ENCODE peak calls at places on chromosomes 5 and 9, in five cellular contexts. One of them, this sample, is unnamed. For H3K27me3, the result is how much of the 10 kb centered on the place peaks cover.

GRCh38 chr5:20500501-20500900 is 512.5 kb upstream of the CDH18 start:
- DNase-seq in lower lobe of right lung: no peak
- DNase-seq in lung: no peak
- DNase-seq in GM23248: no peak
- DNase-seq in left lung: no peak
- DNase-seq in this sample: no peak

GRCh38 chr9:98024702-98025101 is 31.8 kb upstream of the NANS start:
- DNase-seq in lower lobe of right lung: no peak
- DNase-seq in lung: no peak
- DNase-seq in GM23248: no peak
- DNase-seq in left lung: no peak
- DNase-seq in this sample: no peak

GRCh38 chr5:139660916-139661814 is 13.0 kb downstream of the CXXC5 start:
- DNase-seq in lower lobe of right lung: peak
- DNase-seq in lung: peak
- DNase-seq in GM23248: peak
- DNase-seq in left lung: peak
- DNase-seq in this sample: peak

GRCh38 chr9:38687389-38687842 is 32.5 kb downstream of the FAM240B start:
- DNase-seq in lower lobe of right lung: peak
- DNase-seq in lung: peak
- DNase-seq in GM23248: no peak
- DNase-seq in left lung: peak
- DNase-seq in this sample: peak

GRCh38 chr5:14296533-14297331 is 153.6 kb downstream of the TRIO start:
- DNase-seq in lower lobe of right lung: no peak
- DNase-seq in lung: no peak
- DNase-seq in GM23248: peak
- DNase-seq in left lung: no peak
- DNase-seq in this sample: no peak

GRCh38 chr9:125805057-125805456 is 57.9 kb downstream of the PBX3 start:
- DNase-seq in lower lobe of right lung: no peak
- DNase-seq in lung: no peak
- DNase-seq in GM23248: peak
- DNase-seq in left lung: no peak
- DNase-seq in this sample: no peak

GRCh38 chr9:127096208-127096607 is 26.2 kb downstream of the ANGPTL2 start:
- DNase-seq in lower lobe of right lung: no peak
- DNase-seq in lung: no peak
- DNase-seq in GM23248: no peak
- DNase-seq in left lung: no peak
- DNase-seq in this sample: no peak

GRCh38 chr5:89457411-89458329 is 574.7 kb upstream of the MEF2C start:
- DNase-seq in lower lobe of right lung: no peak
- DNase-seq in lung: no peak
- DNase-seq in GM23248: peak
- DNase-seq in left lung: no peak
- DNase-seq in this sample: no peak

GRCh38 chr9:124251605-124252366 is 6.0 kb upstream of the NEK6 start:
- DNase-seq in lower lobe of right lung: peak
- DNase-seq in lung: no peak
- DNase-seq in GM23248: no peak
- DNase-seq in left lung: no peak
- DNase-seq in this sample: no peak

GRCh38 chr5:60959156-60959555 is 14.2 kb downstream of the NDUFAF2 start:
- DNase-seq in lower lobe of right lung: no peak
- DNase-seq in lung: no peak
- DNase-seq in GM23248: peak
- DNase-seq in left lung: no peak
- DNase-seq in this sample: no peak

GRCh38 chr5:138927979-138928378 is 52.8 kb upstream of the LRRTM2 start:
- DNase-seq in lower lobe of right lung: no peak
- DNase-seq in lung: no peak
- DNase-seq in GM23248: no peak
- DNase-seq in left lung: no peak
- DNase-seq in this sample: peak

GRCh38 chr9:114382951-114383865 is 4.6 kb downstream of the AKNA start:
- DNase-seq in lower lobe of right lung: no peak
- DNase-seq in lung: no peak
- DNase-seq in GM23248: peak
- DNase-seq in left lung: peak
- DNase-seq in this sample: no peak

GRCh38 chr9:20340161-20340861 is 282.0 kb downstream of the MLLT3 start:
- DNase-seq in lower lobe of right lung: no peak
- DNase-seq in lung: no peak
- DNase-seq in GM23248: peak
- DNase-seq in left lung: no peak
- DNase-seq in this sample: no peak

GRCh38 chr9:137255448-137256114 is 454 bp downstream of the NELFB start:
- DNase-seq in lower lobe of right lung: peak
- DNase-seq in lung: no peak
- DNase-seq in GM23248: peak
- DNase-seq in left lung: no peak
- DNase-seq in this sample: peak

GRCh38 chr5:180389252-180390101 is 36.3 kb upstream of the GFPT2 start:
- DNase-seq in lower lobe of right lung: no peak
- DNase-seq in lung: no peak
- DNase-seq in GM23248: peak
- DNase-seq in left lung: peak
- DNase-seq in this sample: no peak

GRCh38 chr9:69086312-69086711 is 50.8 kb downstream of the FXN start:
- DNase-seq in lower lobe of right lung: no peak
- DNase-seq in lung: no peak
- DNase-seq in GM23248: no peak
- DNase-seq in left lung: no peak
- DNase-seq in this sample: no peak

GRCh38 chr5:154737667-154738320 is 17.4 kb upstream of the LARP1 start:
- DNase-seq in lower lobe of right lung: no peak
- DNase-seq in lung: no peak
- DNase-seq in GM23248: no peak
- DNase-seq in left lung: no peak
- DNase-seq in this sample: no peak

GRCh38 chr5:160629007-160629402 is 207.3 kb downstream of the PTTG1 start:
- DNase-seq in lower lobe of right lung: no peak
- DNase-seq in lung: no peak
- DNase-seq in GM23248: no peak
- DNase-seq in left lung: no peak
- DNase-seq in this sample: no peak

GRCh38 chr9:4027616-4028015 is 272.3 kb downstream of the GLIS3 start:
- DNase-seq in lower lobe of right lung: no peak
- DNase-seq in lung: no peak
- DNase-seq in GM23248: no peak
- DNase-seq in left lung: no peak
- DNase-seq in this sample: no peak

GRCh38 chr5:35229076-35230042 is 928 bp downstream of the PRLR start:
- DNase-seq in lower lobe of right lung: peak
- DNase-seq in lung: peak
- DNase-seq in GM23248: peak
- DNase-seq in left lung: peak
- DNase-seq in this sample: peak

GRCh38 chr5:73816656-73817420 is 190.8 kb downstream of the ARHGEF28 start:
- DNase-seq in lower lobe of right lung: no peak
- DNase-seq in lung: no peak
- DNase-seq in GM23248: peak
- DNase-seq in left lung: no peak
- DNase-seq in this sample: no peak

GRCh38 chr5:91787718-91788117 is 404.6 kb upstream of the ARRDC3 start:
- DNase-seq in lower lobe of right lung: no peak
- DNase-seq in lung: no peak
- DNase-seq in GM23248: no peak
- DNase-seq in left lung: no peak
- DNase-seq in this sample: no peak

GRCh38 chr5:37918420-37918819 is 78.6 kb upstream of the GDNF start:
- DNase-seq in lower lobe of right lung: no peak
- DNase-seq in lung: no peak
- DNase-seq in GM23248: no peak
- DNase-seq in left lung: no peak
- DNase-seq in this sample: peak

GRCh38 chr5:61301345-61301744 is 30.7 kb upstream of the ZSWIM6 start:
- DNase-seq in lower lobe of right lung: no peak
- DNase-seq in lung: no peak
- DNase-seq in GM23248: peak
- DNase-seq in left lung: no peak
- DNase-seq in this sample: no peak

GRCh38 chr5:157734466-157734865 is 3.2 kb downstream of the THG1L start:
- DNase-seq in lower lobe of right lung: no peak
- DNase-seq in lung: no peak
- DNase-seq in GM23248: no peak
- DNase-seq in left lung: no peak
- DNase-seq in this sample: no peak

GRCh38 chr5:154042751-154043150 is 4.0 kb downstream of the MFAP3 start:
- DNase-seq in lower lobe of right lung: no peak
- DNase-seq in lung: no peak
- DNase-seq in GM23248: peak
- DNase-seq in left lung: no peak
- DNase-seq in this sample: no peak

GRCh38 chr5:1394881-1395860 is 50.1 kb downstream of the SLC6A3 start:
- DNase-seq in lower lobe of right lung: peak
- DNase-seq in lung: no peak
- DNase-seq in GM23248: no peak
- DNase-seq in left lung: peak
- DNase-seq in this sample: no peak

GRCh38 chr5:1391691-1392090 is 46.8 kb upstream of the CLPTM1L start:
- DNase-seq in lower lobe of right lung: no peak
- DNase-seq in lung: no peak
- DNase-seq in GM23248: no peak
- DNase-seq in left lung: no peak
- DNase-seq in this sample: no peak

GRCh38 chr5:1392261-1392660 is 47.4 kb upstream of the CLPTM1L start:
- DNase-seq in lower lobe of right lung: peak
- DNase-seq in lung: no peak
- DNase-seq in GM23248: no peak
- DNase-seq in left lung: no peak
- DNase-seq in this sample: no peak

GRCh38 chr5:1392801-1393565 is 48.1 kb upstream of the CLPTM1L start:
- DNase-seq in lower lobe of right lung: peak
- DNase-seq in lung: no peak
- DNase-seq in GM23248: no peak
- DNase-seq in left lung: peak
- DNase-seq in this sample: no peak

DNA sequence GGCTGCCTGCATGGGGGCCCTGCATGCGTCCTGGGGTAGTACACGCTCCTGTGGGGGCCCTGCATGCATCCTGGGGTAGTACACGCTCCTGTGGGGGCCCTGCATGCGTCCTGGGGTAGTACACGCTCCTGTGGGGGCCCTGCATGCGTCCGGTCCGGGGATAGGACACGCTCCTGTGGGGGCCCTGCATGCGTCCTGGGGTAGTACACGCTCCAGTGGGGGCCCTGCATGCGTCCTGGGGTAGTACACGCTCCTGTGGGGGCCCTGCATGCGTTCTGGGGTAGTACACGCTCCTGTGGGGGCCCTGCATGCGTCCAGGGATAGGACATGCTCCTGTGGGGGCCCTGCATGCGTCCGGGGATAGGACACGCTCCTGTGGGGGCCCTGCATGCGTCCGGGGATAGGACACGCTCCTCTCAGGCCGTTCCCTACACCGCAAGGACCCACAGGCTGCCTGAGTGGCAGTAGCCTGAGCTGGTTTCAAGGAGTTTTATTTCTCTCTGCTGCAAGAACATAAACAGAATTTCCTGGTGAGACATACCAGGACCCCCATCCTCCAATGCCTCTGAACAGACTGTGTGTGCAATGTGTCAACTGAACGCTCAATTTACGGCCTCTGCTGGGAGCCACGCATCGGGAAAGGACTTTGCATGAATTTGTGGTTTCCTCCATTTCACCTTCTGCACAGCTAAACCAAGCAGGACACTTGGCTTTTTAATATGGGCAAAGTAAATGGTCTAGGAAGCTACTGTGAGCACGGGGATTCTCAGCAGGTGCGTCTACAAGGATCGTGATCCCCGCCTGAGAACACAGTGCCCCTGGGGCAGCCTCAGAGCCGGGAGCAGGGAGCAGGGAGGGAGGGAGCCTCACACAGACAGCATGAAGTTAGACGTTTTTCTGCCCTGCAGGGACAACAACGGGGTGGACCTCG is 48.9 kb upstream of the CLPTM1L start:
- DNase-seq in lower lobe of right lung: peak
- DNase-seq in lung: no peak
- DNase-seq in GM23248: no peak
- DNase-seq in left lung: peak
- DNase-seq in this sample: no peak
- H3K27me3 ChIP-seq in lower lobe of right lung: under half
- H3K27me3 ChIP-seq in lung: under half
- H3K27me3 ChIP-seq in GM23248: under half
- H3K27me3 ChIP-seq in left lung: under half
- H3K27me3 ChIP-seq in this sample: under half

GRCh38 chr9:116103976-116104820 is 49.4 kb upstream of the PAPPA start:
- DNase-seq in lower lobe of right lung: no peak
- DNase-seq in lung: no peak
- DNase-seq in GM23248: peak
- DNase-seq in left lung: no peak
- DNase-seq in this sample: no peak
- H3K4me3 ChIP-seq in lower lobe of right lung: no peak
- H3K4me3 ChIP-seq in lung: no peak
- H3K4me3 ChIP-seq in GM23248: no peak
- H3K4me3 ChIP-seq in left lung: no peak
- H3K4me3 ChIP-seq in this sample: no peak

DNA sequence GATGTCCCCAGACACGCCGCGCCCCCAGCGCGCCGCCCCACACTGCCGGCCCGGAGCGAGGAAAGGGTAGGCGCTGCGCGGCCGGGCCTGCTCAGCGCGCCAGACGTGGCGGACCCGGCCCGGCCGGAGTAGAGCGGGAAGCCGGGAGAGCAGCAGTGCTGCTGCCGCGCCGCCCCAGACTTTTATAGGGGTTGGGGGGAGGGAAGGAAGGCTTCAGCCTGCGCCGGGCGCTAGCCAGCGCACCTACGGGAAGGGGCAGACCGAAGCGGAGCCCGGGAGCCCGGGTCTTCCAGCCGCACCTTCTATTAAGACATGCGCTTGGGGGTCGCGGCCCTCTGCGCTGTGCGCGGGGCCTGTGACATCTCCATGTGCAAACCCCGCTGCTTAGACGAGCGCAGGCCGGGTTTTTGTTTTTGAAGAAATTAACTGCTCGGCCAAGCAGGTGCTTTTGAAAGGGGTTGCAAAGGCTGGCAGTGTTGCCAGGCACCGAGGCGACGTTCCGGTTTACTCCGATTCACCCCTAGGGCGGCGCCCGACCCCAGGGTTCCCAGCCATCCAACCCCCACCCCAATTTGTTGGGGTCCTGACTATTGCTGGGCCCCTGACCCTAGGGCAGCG is 361 bp upstream of the PAX5 start:
- DNase-seq in lower lobe of right lung: no peak
- DNase-seq in lung: no peak
- DNase-seq in GM23248: peak
- DNase-seq in left lung: no peak
- DNase-seq in this sample: peak
- H3K27me3 ChIP-seq in lower lobe of right lung: half or more
- H3K27me3 ChIP-seq in lung: under half
- H3K27me3 ChIP-seq in GM23248: half or more
- H3K27me3 ChIP-seq in left lung: half or more
- H3K27me3 ChIP-seq in this sample: under half

DNA sequence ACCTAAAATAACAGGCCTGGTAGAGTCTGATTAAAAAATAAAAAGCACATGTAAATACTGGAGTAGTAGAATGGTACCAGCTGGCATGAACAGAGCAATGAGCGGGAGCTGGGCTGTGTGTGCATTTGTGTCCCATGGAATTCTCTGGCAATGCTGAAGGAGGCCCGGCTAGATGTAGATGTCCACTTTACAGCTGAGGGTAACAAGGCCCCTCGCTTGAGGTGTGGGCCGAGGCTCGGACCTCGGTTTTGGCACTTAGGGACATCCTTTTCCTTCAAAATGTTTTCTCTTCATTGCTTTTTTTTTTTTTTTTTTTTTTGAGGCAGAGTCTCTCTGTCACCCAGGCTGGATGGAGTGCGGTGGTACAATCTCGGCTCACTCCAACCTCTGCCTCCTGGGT is 1.5 kb upstream of the FGD3 start:
- DNase-seq in lower lobe of right lung: no peak
- DNase-seq in lung: no peak
- DNase-seq in GM23248: no peak
- DNase-seq in left lung: no peak
- DNase-seq in this sample: no peak
- H3K4me3 ChIP-seq in lower lobe of right lung: no peak
- H3K4me3 ChIP-seq in lung: no peak
- H3K4me3 ChIP-seq in GM23248: no peak
- H3K4me3 ChIP-seq in left lung: no peak
- H3K4me3 ChIP-seq in this sample: no peak

This sample was measured in pancreas.